ENCODE peak calls at places on chromosomes 11 and 22, in nine cellular contexts. O, M, N, C, H, E, U, G and X are unnamed samples.
A peak's percentile ranks its signal among the peaks of the same experiment; 100 is the strongest.

GRCh38 chr22:27670701-27671412 is 130.7 kb downstream of the MN1 start:
- DNase-seq in U (peak; percentile 98), G (no peak), N (no peak), M (no peak), H (no peak), O (peak; percentile 40), E (peak; percentile 35), C (peak; percentile 91), X (peak; percentile 86)

GRCh38 chr11:74055938-74056337 is 47.1 kb upstream of the UCP3 start:
- DNase-seq in N (no peak), M (peak; percentile 41), H (no peak), G (no peak), C (no peak), E (peak; percentile 60), U (no peak), O (no peak), X (no peak)

GRCh38 chr11:118087933-118088332 is 1.2 kb upstream of the SMIM35 start:
- DNase-seq in H (no peak), N (no peak), O (no peak), G (no peak), C (no peak), U (no peak), M (no peak), E (no peak), X (no peak)

GRCh38 chr22:36166518-36167220 is 6.1 kb upstream of the APOL3 start:
- DNase-seq in O (no peak), N (no peak), E (no peak), H (no peak), U (no peak), G (no peak), M (no peak), C (no peak), X (no peak)

GRCh38 chr11:79160786-79161403 is 279.9 kb downstream of the TENM4 start:
- DNase-seq in M (peak; percentile 25), H (no peak), E (no peak), U (peak; percentile 46), G (no peak), C (no peak), O (no peak), N (no peak), X (peak; percentile 20)

GRCh38 chr11:66360406-66361073 is 11.0 kb downstream of the SLC29A2 start:
- DNase-seq in U (no peak), M (no peak), E (no peak), H (no peak), N (no peak), G (no peak), C (no peak), O (no peak), X (no peak)

GRCh38 chr11:67601098-67601497 is 5.6 kb upstream of the NDUFV1 start:
- DNase-seq in H (no peak), M (no peak), E (no peak), O (no peak), C (no peak), G (no peak), U (no peak), N (no peak), X (no peak)

GRCh38 chr11:12692238-12693074 is 18.2 kb downstream of the TEAD1 start:
- DNase-seq in U (peak; percentile 66), H (no peak), N (no peak), C (peak; percentile 96), M (no peak), G (no peak), O (peak; percentile 92), E (peak; percentile 82), X (peak; percentile 81)

GRCh38 chr11:110606415-110606814 is 105.8 kb downstream of the ARHGAP20 start:
- DNase-seq in N (no peak), G (no peak), H (no peak), U (peak; percentile 45), E (no peak), O (no peak), C (no peak), M (no peak), X (peak; percentile 24)

GRCh38 chr11:95788921-95789505 is 569 bp downstream of the FAM76B start:
- DNase-seq in G (peak; percentile 3), E (peak; percentile 57), N (no peak), U (peak; percentile 80), O (peak; percentile 13), M (peak; percentile 69), H (peak; percentile 11), C (peak; percentile 26), X (peak; percentile 53)

GRCh38 chr11:133842053-133842452 is 3.3 kb downstream of the SPATA19 start:
- DNase-seq in M (no peak), G (no peak), H (no peak), N (no peak), U (no peak), O (no peak), C (no peak), E (no peak), X (no peak)

GRCh38 chr22:24124247-24124646 is 57.0 kb upstream of the SUSD2 start:
- DNase-seq in G (no peak), N (no peak), U (no peak), C (no peak), E (no peak), M (no peak), H (no peak), O (no peak), X (no peak)

GRCh38 chr11:134905513-134905912 is 493.5 kb upstream of the B3GAT1 start:
- DNase-seq in C (no peak), N (peak; percentile 30), U (no peak), M (no peak), H (no peak), O (no peak), G (no peak), E (no peak), X (no peak)

GRCh38 chr11:123437236-123437979 is 7.3 kb downstream of the GRAMD1B start:
- DNase-seq in G (no peak), M (no peak), N (no peak), E (no peak), C (no peak), O (no peak), U (no peak), H (no peak), X (no peak)

GRCh38 chr11:2093575-2094353 is 45.4 kb downstream of the IGF2 start:
- DNase-seq in E (peak; percentile 41), H (no peak), G (no peak), C (no peak), N (peak; percentile 8), M (no peak), O (no peak), U (no peak), X (no peak)

GRCh38 chr11:118605116-118605867 is 2.1 kb upstream of the PHLDB1 start:
- DNase-seq in C (peak; percentile 61), E (peak; percentile 81), G (no peak), O (peak; percentile 62), M (no peak), U (peak; percentile 47), H (no peak), N (no peak), X (peak; percentile 44)

GRCh38 chr22:31504282-31504681 is 7.9 kb downstream of the SFI1 start:
- DNase-seq in E (peak; percentile 53), G (no peak), O (no peak), C (no peak), U (no peak), H (no peak), N (no peak), M (no peak), X (no peak)

GRCh38 chr11:75162954-75163353 is 12.0 kb downstream of the SLCO2B1 start:
- DNase-seq in G (no peak), N (no peak), H (no peak), O (no peak), U (no peak), E (no peak), M (no peak), C (no peak), X (no peak)

GRCh38 chr22:22410677-22411076 is 97.9 kb downstream of the ZNF280B start:
- DNase-seq in C (no peak), N (no peak), H (no peak), G (no peak), E (no peak), U (no peak), M (no peak), O (no peak), X (no peak)

GRCh38 chr22:28146401-28147304 is 227.6 kb upstream of the PITPNB start:
- DNase-seq in C (no peak), M (no peak), G (no peak), E (no peak), U (no peak), N (no peak), O (no peak), H (no peak), X (no peak)